ENCODE peak calls at places on chromosomes 3 and 15, in six cellular contexts. N, S, Y, T, Q and U are unnamed samples.
A peak's percentile ranks its signal among the peaks of the same experiment; 100 is the strongest.

GRCh38 chr3:32660634-32661033 is 24.4 kb upstream of the CNOT10 start:
- DNase-seq in S (no peak), T (no peak), Q (no peak), N (no peak), Y (no peak), U (no peak)

GRCh38 chr3:26624209-26624775 is 1.7 kb downstream of the LRRC3B start:
- DNase-seq in Y (no peak), Q (no peak), N (no peak), S (no peak), T (no peak), U (no peak)

GRCh38 chr3:31980530-31981205 is 394 bp downstream of the OSBPL10 start:
- DNase-seq in T (peak; percentile 51), S (no peak), Y (peak; percentile 54), N (peak; percentile 87), Q (peak; percentile 36), U (no peak)

GRCh38 chr3:146883292-146883691 is 278.1 kb upstream of the PLSCR5 start:
- DNase-seq in Q (no peak), Y (no peak), N (no peak), S (no peak), T (no peak), U (no peak)

GRCh38 chr15:63855735-63856134 is 22.0 kb upstream of the HERC1 start:
- DNase-seq in S (no peak), Y (no peak), N (no peak), Q (no peak), T (no peak), U (no peak)

GRCh38 chr15:68372291-68372811 is 59.6 kb downstream of the ITGA11 start:
- DNase-seq in S (peak; percentile 63), Y (no peak), Q (no peak), N (no peak), T (peak; percentile 20), U (no peak)

GRCh38 chr3:146464005-146464595 is 5.3 kb downstream of the PLSCR2 start:
- DNase-seq in Y (peak; percentile 72), T (no peak), S (no peak), Q (no peak), N (no peak), U (no peak)

GRCh38 chr3:127408684-127409420 is 121.0 kb upstream of the PRR20G start:
- DNase-seq in N (no peak), Y (no peak), T (no peak), Q (no peak), S (no peak), U (no peak)

GRCh38 chr3:105656607-105657504 is 212.0 kb downstream of the CBLB start:
- DNase-seq in Q (no peak), Y (no peak), S (no peak), T (no peak), N (no peak), U (peak; percentile 35)

GRCh38 chr3:160565442-160566403 is at the start of gene KPNA4:
- DNase-seq in T (peak; percentile 97), Y (peak; percentile 96), S (peak; percentile 96), N (peak; percentile 98), Q (peak; percentile 98), U (peak; percentile 80)

GRCh38 chr3:13715961-13716360 is 163.9 kb downstream of the WNT7A start:
- DNase-seq in N (no peak), Q (no peak), Y (no peak), S (no peak), T (peak; percentile 3), U (no peak)

GRCh38 chr3:51819709-51820406 is 40.8 kb upstream of the IQCF6 start:
- DNase-seq in Q (no peak), Y (no peak), T (no peak), N (no peak), S (no peak), U (no peak)

GRCh38 chr3:14208977-14209394 is 30.4 kb downstream of the LSM3 start:
- DNase-seq in N (no peak), T (no peak), Y (peak; percentile 85), Q (no peak), S (peak; percentile 44), U (no peak)

GRCh38 chr3:179652467-179653105 is at the start of gene USP13:
- DNase-seq in T (peak; percentile 60), Q (peak; percentile 74), N (peak; percentile 75), S (peak; percentile 73), Y (peak; percentile 83), U (no peak)

GRCh38 chr15:78685157-78685830 is 44.3 kb upstream of the CHRNB4 start:
- DNase-seq in Y (no peak), Q (no peak), S (no peak), T (no peak), N (no peak), U (no peak)

GRCh38 chr3:125107861-125108567 is 52.2 kb upstream of the HEG1 start:
- DNase-seq in T (no peak), S (peak; percentile 74), Y (peak; percentile 95), Q (no peak), N (no peak), U (peak; percentile 74)

GRCh38 chr3:122609798-122610559 is 32.5 kb downstream of the PARP15 start:
- DNase-seq in N (no peak), T (no peak), Q (no peak), Y (peak; percentile 89), S (peak; percentile 64), U (peak; percentile 35)

GRCh38 chr3:110420158-110420641 is 651.4 kb upstream of the NECTIN3 start:
- DNase-seq in N (no peak), T (no peak), Y (peak; percentile 90), Q (no peak), S (peak; percentile 49), U (peak; percentile 82)

GRCh38 chr3:196525141-196525540 is 10.0 kb upstream of the SMCO1 start:
- DNase-seq in Y (no peak), S (no peak), Q (no peak), T (no peak), N (no peak), U (no peak)

GRCh38 chr3:15345051-15345607 is 12.7 kb upstream of the SH3BP5 start:
- DNase-seq in S (no peak), Y (no peak), T (no peak), Q (no peak), N (no peak), U (no peak)

GRCh38 chr3:188706599-188706998 is 465.2 kb upstream of the TPRG1 start:
- DNase-seq in Y (peak; percentile 43), Q (no peak), S (no peak), N (no peak), T (no peak), U (no peak)

GRCh38 chr3:109678600-109678999 is 341.3 kb upstream of the DPPA4 start:
- DNase-seq in S (no peak), Y (no peak), N (no peak), Q (no peak), T (no peak), U (no peak)

GRCh38 chr15:66878761-66879160 is 176.7 kb downstream of the SMAD6 start:
- DNase-seq in S (no peak), Q (no peak), T (no peak), Y (no peak), N (no peak), U (no peak)

GRCh38 chr3:45972534-45973402 is 22.9 kb downstream of the FYCO1 start:
- DNase-seq in T (peak; percentile 39), S (peak; percentile 81), N (no peak), Q (no peak), Y (peak; percentile 97), U (peak; percentile 75)

GRCh38 chr3:108150200-108150599 is 59.4 kb upstream of the CD47 start:
- DNase-seq in T (no peak), Y (no peak), Q (no peak), N (no peak), S (no peak), U (no peak)

GRCh38 chr3:67000006-67000405 is 1.9 kb downstream of the KBTBD8 start:
- DNase-seq in N (no peak), Q (no peak), T (no peak), S (peak; percentile 56), Y (peak; percentile 86), U (no peak)

GRCh38 chr3:127953092-127953491 is 38.1 kb downstream of the KBTBD12 start:
- DNase-seq in N (no peak), S (no peak), Q (no peak), Y (peak; percentile 29), T (no peak), U (no peak)

GRCh38 chr3:23696842-23697241 is 108.9 kb upstream of the UBE2E1 start:
- DNase-seq in Q (no peak), S (no peak), Y (peak; percentile 72), N (no peak), T (no peak), U (no peak)

GRCh38 chr3:52623234-52623792 is 62.4 kb downstream of the PBRM1 start:
- DNase-seq in S (no peak), Q (no peak), T (no peak), N (no peak), Y (no peak), U (no peak)

GRCh38 chr3:25246921-25247320 is 181.1 kb upstream of the RARB start:
- DNase-seq in Q (no peak), N (no peak), Y (no peak), S (no peak), T (no peak), U (no peak)

GRCh38 chr3:10725846-10726245 is 90.2 kb upstream of the SLC6A11 start:
- DNase-seq in N (no peak), Y (no peak), S (no peak), T (no peak), Q (no peak), U (no peak)
- H3K4me3 ChIP-seq in N (no peak overlapping the region), Y (no peak overlapping the region), S (no peak overlapping the region), T (no peak overlapping the region), Q (no peak overlapping the region), U (no peak overlapping the region)

DNA sequence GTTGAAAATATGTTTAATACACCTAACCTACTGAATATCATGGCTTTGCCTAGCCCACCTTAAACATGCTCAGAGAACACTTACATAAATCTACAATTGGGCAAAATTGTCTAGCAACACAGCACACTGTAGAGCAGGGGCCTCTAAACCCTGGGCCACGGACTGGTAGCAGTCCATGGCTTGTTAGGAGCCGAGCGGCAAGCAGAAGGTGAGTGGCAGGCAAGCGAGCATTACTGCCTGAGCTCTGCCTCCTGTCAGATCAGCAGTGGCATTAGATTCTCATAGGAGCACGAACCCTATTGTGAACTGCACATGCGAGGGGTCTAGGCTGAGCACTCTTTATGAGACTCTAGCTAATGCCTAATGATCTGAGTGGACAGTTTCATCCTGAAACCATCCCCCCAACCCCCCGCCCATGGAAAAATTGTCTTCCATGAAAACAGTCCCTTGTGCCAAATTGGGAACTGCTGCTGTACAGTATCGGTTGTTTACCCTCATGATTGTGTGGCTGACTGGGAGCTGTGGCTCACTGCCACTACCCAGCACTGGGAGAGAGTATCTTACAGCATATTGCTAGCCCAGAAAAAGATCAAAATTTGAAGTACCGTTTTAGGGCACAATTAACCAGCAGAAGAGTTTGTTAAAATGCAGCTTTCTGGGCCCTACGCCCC is 26.1 kb downstream of the CMSS1 start:
- DNase-seq in T (no peak), N (no peak), Y (no peak), S (no peak), Q (no peak), U (no peak)
- TF ChIP-seq CTCF in T (no peak), N (no peak), Y (no peak), S (no peak), Q (no peak), U (no peak)

GRCh38 chr3:116561529-116561928 is 116.2 kb upstream of the LSAMP start:
- DNase-seq in Q (no peak), S (no peak), Y (no peak), T (no peak), N (no peak), U (no peak)
- H3K27me3 ChIP-seq in Q (no peaks in the 10 kb centered on the region), S (no peaks in the 10 kb centered on the region), Y (no peaks in the 10 kb centered on the region), T (no peaks in the 10 kb centered on the region), N (no peaks in the 10 kb centered on the region), U (no peaks in the 10 kb centered on the region)

GRCh38 chr3:71581451-71581980 is 2.0 kb downstream of the FOXP1 start:
- DNase-seq in Q (peak; percentile 41), T (peak; percentile 33), S (no peak), Y (no peak), N (peak; percentile 73), U (no peak)
- H3K4me3 ChIP-seq in Q (peak overlapping the region; percentile 88), T (peak overlapping the region; percentile 67), S (peak overlapping the region; percentile 95), Y (peak overlapping the region; percentile 90), N (peak overlapping the region; percentile 85), U (peak overlapping the region; percentile 79)

GRCh38 chr3:47799733-47800132 is 3.2 kb upstream of the DHX30 start:
- DNase-seq in Y (no peak), N (no peak), Q (no peak), T (no peak), S (no peak), U (no peak)
- TF ChIP-seq CTCF in Y (peak; percentile 12), N (peak; percentile 25), Q (peak; percentile 25), T (no peak), S (peak; percentile 56), U (peak; percentile 30)